ENCODE peak calls at places on chromosomes 1 and 21, in five cellular contexts. N is RWPE2, H is cardiac fibroblast, V is dorsolateral prefrontal cortex, Z is fibroblast of lung. J is an unnamed sample.

GRCh38 chr1:52670599-52670998 is 27.5 kb downstream of the COA7 start:
- DNase-seq in N (no peak), H (peak; percentile 63), V (no peak), Z (no peak), J (no peak)

GRCh38 chr1:200888349-200888838 is 6.3 kb upstream of the INAVA start:
- DNase-seq in N (no peak), H (no peak), V (no peak), Z (no peak), J (no peak)

GRCh38 chr1:8133190-8133589 is 107.1 kb upstream of the ERRFI1 start:
- DNase-seq in N (no peak), H (peak; percentile 62), V (no peak), Z (peak; percentile 46), J (no peak)

GRCh38 chr1:23174383-23175110 is 5.9 kb upstream of the LUZP1 start:
- DNase-seq in N (no peak), H (no peak), V (no peak), Z (no peak), J (no peak)

GRCh38 chr1:210123924-210124589 is 108.5 kb upstream of the SERTAD4 start:
- DNase-seq in N (no peak), H (peak; percentile 84), V (no peak), Z (peak; percentile 80), J (no peak)

GRCh38 chr1:203480084-203480483 is 4.5 kb downstream of the PRELP start:
- DNase-seq in N (no peak), H (peak; percentile 42), V (no peak), Z (peak; percentile 48), J (no peak)

GRCh38 chr1:15799928-15800835 is 7.3 kb downstream of the UQCRHL start:
- DNase-seq in N (peak; percentile 96), H (peak; percentile 75), V (no peak), Z (peak; percentile 41), J (no peak)

GRCh38 chr1:232201024-232201423 is 428.9 kb downstream of the SIPA1L2 start:
- DNase-seq in N (no peak), H (no peak), V (no peak), Z (no peak), J (no peak)

GRCh38 chr1:161089251-161089924 is at the start of gene NECTIN4:
- DNase-seq in N (no peak), H (no peak), V (no peak), Z (no peak), J (no peak)

GRCh38 chr1:226026833-226027232 is 27.7 kb upstream of the SDE2 start:
- DNase-seq in N (no peak), H (no peak), V (no peak), Z (no peak), J (no peak)

GRCh38 chr1:11030865-11031264 is 16.2 kb downstream of the MASP2 start:
- DNase-seq in N (no peak), H (no peak), V (no peak), Z (no peak), J (no peak)

GRCh38 chr1:75423616-75424015 is 187.3 kb downstream of the SLC44A5 start:
- DNase-seq in N (no peak), H (no peak), V (no peak), Z (no peak), J (no peak)

GRCh38 chr1:208203127-208203847 is 40.9 kb downstream of the PLXNA2 start:
- DNase-seq in N (no peak), H (peak; percentile 95), V (no peak), Z (peak; percentile 87), J (no peak)

GRCh38 chr1:172778461-172779455 is 119.9 kb downstream of the FASLG start:
- DNase-seq in N (no peak), H (peak; percentile 24), V (no peak), Z (no peak), J (no peak)

GRCh38 chr1:164611754-164612642 is 53.0 kb downstream of the PBX1 start:
- DNase-seq in N (peak; percentile 74), H (peak; percentile 72), V (no peak), Z (peak; percentile 95), J (no peak)

GRCh38 chr1:62336638-62337534 is 17.7 kb upstream of the KANK4 start:
- DNase-seq in N (no peak), H (no peak), V (no peak), Z (no peak), J (no peak)

GRCh38 chr1:31019401-31019800 is 46.1 kb downstream of the PUM1 start:
- DNase-seq in N (no peak), H (no peak), V (no peak), Z (no peak), J (no peak)

GRCh38 chr1:32349211-32349708 is 13.0 kb downstream of the FAM229A start:
- DNase-seq in N (no peak), H (peak; percentile 84), V (no peak), Z (peak; percentile 64), J (no peak)

GRCh38 chr1:186785503-186785902 is 43.2 kb upstream of the PLA2G4A start:
- DNase-seq in N (no peak), H (peak; percentile 41), V (no peak), Z (no peak), J (no peak)

GRCh38 chr1:28540651-28541050 is 12.2 kb upstream of the TRNAU1AP start:
- DNase-seq in N (no peak), H (no peak), V (no peak), Z (no peak), J (no peak)

GRCh38 chr21:46188226-46189212 is 4.3 kb upstream of the SPATC1L start:
- DNase-seq in N (peak; percentile 69), H (peak; percentile 85), V (peak; percentile 58), Z (peak; percentile 73), J (no peak)

GRCh38 chr21:32916522-32917099 is 109.1 kb upstream of the OLIG2 start:
- DNase-seq in N (no peak), H (peak; percentile 3), V (no peak), Z (no peak), J (no peak)
- TF ChIP-seq CTCF in N (no peak), H (peak; percentile 30), V (no peak), Z (peak; percentile 18), J (no peak)

DNA sequence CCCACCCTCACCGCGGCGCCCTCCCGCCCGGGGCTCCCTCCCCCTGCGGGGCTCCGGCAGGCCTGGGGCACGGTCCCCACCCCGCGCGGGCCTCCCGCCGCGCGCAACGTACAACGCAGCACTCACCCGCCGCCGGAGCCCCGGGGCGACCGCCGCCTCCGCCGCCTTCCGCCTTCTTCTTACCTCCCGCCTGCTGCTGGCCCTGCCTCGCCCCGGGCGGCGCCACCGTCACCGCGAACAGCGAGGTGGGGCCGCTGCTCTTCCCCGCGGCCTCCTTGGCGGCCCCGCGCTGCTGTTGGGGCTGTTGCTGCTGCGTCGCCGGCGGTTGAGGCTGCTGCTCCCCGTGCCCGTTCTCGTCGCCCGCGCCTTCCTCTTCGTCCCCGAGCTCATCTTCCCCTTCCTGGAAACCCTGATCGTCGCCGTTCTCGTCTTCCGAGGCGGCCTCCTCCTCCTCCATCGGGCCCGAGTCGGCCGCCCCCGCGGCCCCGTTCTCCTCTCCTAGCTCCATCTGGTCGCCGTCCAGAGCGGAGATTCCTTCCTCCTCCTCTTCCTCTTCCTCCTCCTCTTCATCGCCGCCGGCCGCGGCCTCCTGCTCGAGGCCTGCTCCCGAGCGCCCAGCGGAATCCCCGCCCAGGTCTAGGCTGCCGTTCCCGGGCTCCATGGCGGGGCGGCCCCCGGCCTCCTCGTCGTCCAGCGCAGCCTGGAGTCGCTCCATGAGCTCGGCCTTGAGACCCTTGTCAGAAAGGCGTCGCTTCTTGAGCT is 671 bp downstream of the HNRNPU start:
- DNase-seq in N (peak; percentile 46), H (no peak), V (peak; percentile 53), Z (no peak), J (no peak)
- TF ChIP-seq CTCF in N (no peak), H (no peak), V (no peak), Z (no peak), J (no peak)

GRCh38 chr1:199545780-199546179 is 481.7 kb upstream of the NR5A2 start:
- DNase-seq in N (no peak), H (peak; percentile 16), V (no peak), Z (no peak), J (no peak)
- TF ChIP-seq CTCF in N (peak; percentile 31), H (peak; percentile 38), V (no peak), Z (no peak), J (no peak)

GRCh38 chr21:42361286-42361685 is 5.0 kb downstream of the TFF1 start:
- DNase-seq in N (no peak), H (no peak), V (no peak), Z (no peak), J (no peak)

GRCh38 chr21:42358937-42359336 is 7.4 kb downstream of the TFF1 start:
- DNase-seq in N (no peak), H (no peak), V (no peak), Z (no peak), J (no peak)

GRCh38 chr21:42358261-42358660 is 7.5 kb upstream of the TFF2 start:
- DNase-seq in N (no peak), H (no peak), V (peak; percentile 13), Z (no peak), J (no peak)

GRCh38 chr21:42362198-42362597 is 4.1 kb downstream of the TFF1 start:
- DNase-seq in N (no peak), H (no peak), V (no peak), Z (no peak), J (no peak)

DNA sequence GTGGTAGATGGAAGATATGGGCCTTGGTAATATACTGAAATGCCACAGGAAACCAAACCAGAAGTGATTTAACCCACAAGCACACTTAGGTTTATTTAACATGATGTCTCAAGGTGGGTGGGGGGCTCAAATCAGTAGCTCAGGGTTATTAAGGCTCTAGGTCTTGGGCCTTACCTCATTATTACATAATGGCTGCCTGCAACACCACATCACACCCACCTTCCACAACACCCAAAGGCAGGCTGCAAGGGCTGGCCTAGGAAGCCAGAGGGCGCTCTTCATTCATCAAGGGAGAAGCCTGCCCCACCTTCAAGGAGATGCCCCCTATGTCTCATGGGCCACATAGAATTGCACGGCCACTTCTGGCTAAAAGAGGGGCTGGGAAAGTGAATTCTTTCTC is 6.0 kb downstream of the TFF1 start:
- DNase-seq in N (no peak), H (no peak), V (no peak), Z (no peak), J (no peak)
- TF ChIP-seq CTCF in N (no peak), H (no peak), V (no peak), Z (no peak), J (no peak)

GRCh38 chr1:229034246-229034645 is 236.7 kb upstream of the RAB4A start:
- DNase-seq in N (no peak), H (no peak), V (no peak), Z (no peak), J (no peak)
- TF ChIP-seq CTCF in N (no peak), H (no peak), V (no peak), Z (no peak), J (no peak)

GRCh38 chr1:112833806-112834205 is 118.7 kb upstream of the PPM1J start:
- DNase-seq in N (no peak), H (no peak), V (no peak), Z (peak; percentile 55), J (no peak)

GRCh38 chr1:112840631-112841624 is 115.1 kb downstream of the SLC16A1 start:
- DNase-seq in N (no peak), H (peak; percentile 16), V (no peak), Z (peak; percentile 25), J (peak; percentile 48)

GRCh38 chr1:112841825-112842224 is 114.2 kb downstream of the SLC16A1 start:
- DNase-seq in N (no peak), H (no peak), V (no peak), Z (no peak), J (no peak)

GRCh38 chr1:112836642-112837041 is 119.4 kb downstream of the SLC16A1 start:
- DNase-seq in N (no peak), H (no peak), V (no peak), Z (no peak), J (no peak)
- TF ChIP-seq CTCF in N (no peak), H (no peak), V (no peak), Z (no peak), J (no peak)

GRCh38 chr1:26530898-26531598 is 1.5 kb downstream of the RPS6KA1 start:
- DNase-seq in N (peak; percentile 98), H (peak; percentile 53), V (no peak), Z (peak; percentile 72), J (no peak)
- TF ChIP-seq CTCF in N (peak; percentile 82), H (peak; percentile 26), V (no peak), Z (no peak), J (peak; percentile 26)

GRCh38 chr1:46188295-46189030 is 9.8 kb downstream of the POMGNT1 start:
- DNase-seq in N (no peak), H (no peak), V (no peak), Z (no peak), J (no peak)
- TF ChIP-seq CTCF in N (peak; percentile 21), H (no peak), V (no peak), Z (no peak), J (no peak)